ENCODE peak calls at places on chromosomes 5 and 9, in ten cellular contexts. H is heart left ventricle, K is MM.1S, D is right lobe of liver, F is transverse colon, E is GM12878, M is esophagus squamous epithelium, U is tibial artery, X is mammary epithelial cell, A is AG04450. G is an unnamed sample.

GRCh38 chr9:133569891-133570651 is 35.6 kb downstream of the ADAMTSL2 start:
- DNase-seq in K (no peak), H (no peak), F (no peak), A (no peak), D (no peak), M (no peak), X (no peak), U (no peak), E (no peak), G (no peak)

GRCh38 chr9:37004424-37004935 is 29.6 kb downstream of the PAX5 start:
- DNase-seq in U (no peak), D (no peak), K (no peak), M (no peak), F (no peak), H (no peak), E (no peak), X (no peak), A (no peak), G (no peak)

GRCh38 chr9:127970401-127971313 is 10.1 kb downstream of the EEIG1 start:
- DNase-seq in H (peak), M (no peak), D (no peak), F (peak), E (peak), A (no peak), X (peak), U (no peak), K (peak), G (no peak)

GRCh38 chr9:126625329-126626116 is 11.8 kb downstream of the LMX1B start:
- DNase-seq in X (no peak), E (no peak), K (no peak), H (no peak), A (no peak), M (no peak), U (no peak), D (no peak), F (no peak), G (no peak)

GRCh38 chr5:128228506-128228905 is 144.9 kb downstream of the SLC12A2 start:
- DNase-seq in D (no peak), E (no peak), A (no peak), U (no peak), X (no peak), K (no peak), M (no peak), F (no peak), H (no peak), G (no peak)

GRCh38 chr5:72402959-72403628 is 82.9 kb downstream of the PTCD2 start:
- DNase-seq in M (no peak), H (peak), K (no peak), D (no peak), A (no peak), E (no peak), X (no peak), F (no peak), U (peak), G (peak)

GRCh38 chr5:1387876-1388275 is 43.0 kb upstream of the CLPTM1L start:
- DNase-seq in E (no peak), U (no peak), H (no peak), F (no peak), M (no peak), D (no peak), X (no peak), K (no peak), A (no peak), G (no peak)

GRCh38 chr9:105921057-105921721 is 226.8 kb downstream of the TMEM38B start:
- DNase-seq in M (no peak), U (no peak), X (no peak), A (no peak), K (peak), D (no peak), F (no peak), H (no peak), E (no peak), G (no peak)

GRCh38 chr9:105318729-105319513 is 74.5 kb downstream of the SLC44A1 start:
- DNase-seq in F (peak), M (no peak), D (no peak), X (no peak), U (no peak), K (no peak), E (peak), H (no peak), A (no peak), G (no peak)

GRCh38 chr5:3481175-3481574 is 114.5 kb upstream of the IRX1 start:
- DNase-seq in U (no peak), E (no peak), H (no peak), X (no peak), A (no peak), K (no peak), D (no peak), M (no peak), F (no peak), G (no peak)

GRCh38 chr5:10556893-10557746 is 6.8 kb upstream of the ANKRD33B start:
- DNase-seq in E (no peak), U (no peak), A (no peak), F (no peak), X (no peak), H (no peak), M (no peak), D (no peak), K (no peak), G (no peak)

GRCh38 chr9:116717150-116717549 is 30.0 kb downstream of the TRIM32 start:
- DNase-seq in D (no peak), H (no peak), M (no peak), A (no peak), X (no peak), U (no peak), K (no peak), E (no peak), F (no peak), G (no peak)

GRCh38 chr9:5626727-5627634 is 1.9 kb upstream of the RIC1 start:
- DNase-seq in U (peak), H (peak), A (no peak), X (peak), M (no peak), K (peak), D (no peak), F (peak), E (peak), G (no peak)

GRCh38 chr5:74205745-74206570 is 434.6 kb downstream of the ENC1 start:
- DNase-seq in E (no peak), F (no peak), X (no peak), A (no peak), D (no peak), U (no peak), H (no peak), K (no peak), M (no peak), G (no peak)

GRCh38 chr5:99605904-99606303 is 677.1 kb upstream of the CHD1 start:
- DNase-seq in M (no peak), E (no peak), D (no peak), K (peak), H (no peak), U (no peak), F (no peak), A (no peak), X (no peak), G (no peak)

GRCh38 chr5:114255275-114255674 is 106.6 kb upstream of the KCNN2 start:
- DNase-seq in K (no peak), E (no peak), M (no peak), X (no peak), F (no peak), D (no peak), A (no peak), H (no peak), U (no peak), G (no peak)
- H3K4me3 ChIP-seq in K (no peak), E (no peak), M (no peak), X (no peak), F (no peak), D (no peak), A (no peak), H (no peak), U (no peak), G (no peak)

DNA sequence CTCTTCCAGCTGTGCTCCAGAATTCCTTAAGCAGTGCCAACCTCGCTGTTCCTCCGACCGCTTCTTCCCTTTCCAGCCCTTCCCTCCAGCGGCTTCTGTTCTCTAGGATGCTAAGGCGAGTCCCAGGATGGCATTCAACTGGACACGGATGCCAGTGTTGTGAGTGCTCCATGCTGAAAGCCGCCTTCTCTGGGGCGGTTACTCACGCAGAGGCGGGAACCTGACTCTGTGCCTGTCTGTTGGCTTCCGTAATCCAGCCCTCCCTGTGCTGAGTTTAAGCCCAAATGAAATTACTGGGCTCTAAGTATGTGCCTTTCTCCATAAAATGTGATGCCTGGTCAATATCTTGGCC is 20.2 kb downstream of the COL5A1 start:
- DNase-seq in U (peak), K (no peak), M (no peak), D (no peak), F (peak), A (peak), E (no peak), H (peak), X (peak), G (peak)
- H3K27ac ChIP-seq in U (peak), K (no peak), M (no peak), D (no peak), F (peak), A (peak), E (no peak), H (peak), X (no peak), G (peak)

GRCh38 chr9:38423273-38423938 is 848 bp downstream of the IGFBPL1 start:
- DNase-seq in H (no peak), F (no peak), M (no peak), U (peak), K (no peak), A (no peak), D (peak), E (no peak), X (no peak), G (no peak)

GRCh38 chr9:38421498-38422211 is 2.6 kb downstream of the IGFBPL1 start:
- DNase-seq in M (no peak), U (peak), E (no peak), K (no peak), F (no peak), H (no peak), D (no peak), A (no peak), X (no peak), G (no peak)

GRCh38 chr9:38424918-38425317 is 664 bp upstream of the IGFBPL1 start:
- DNase-seq in H (no peak), E (no peak), U (no peak), F (no peak), A (no peak), M (no peak), D (no peak), X (no peak), K (no peak), G (no peak)

GRCh38 chr9:38422555-38423245 is 1.6 kb downstream of the IGFBPL1 start:
- DNase-seq in E (no peak), H (no peak), A (no peak), F (no peak), D (peak), M (no peak), U (peak), K (no peak), X (no peak), G (no peak)

DNA sequence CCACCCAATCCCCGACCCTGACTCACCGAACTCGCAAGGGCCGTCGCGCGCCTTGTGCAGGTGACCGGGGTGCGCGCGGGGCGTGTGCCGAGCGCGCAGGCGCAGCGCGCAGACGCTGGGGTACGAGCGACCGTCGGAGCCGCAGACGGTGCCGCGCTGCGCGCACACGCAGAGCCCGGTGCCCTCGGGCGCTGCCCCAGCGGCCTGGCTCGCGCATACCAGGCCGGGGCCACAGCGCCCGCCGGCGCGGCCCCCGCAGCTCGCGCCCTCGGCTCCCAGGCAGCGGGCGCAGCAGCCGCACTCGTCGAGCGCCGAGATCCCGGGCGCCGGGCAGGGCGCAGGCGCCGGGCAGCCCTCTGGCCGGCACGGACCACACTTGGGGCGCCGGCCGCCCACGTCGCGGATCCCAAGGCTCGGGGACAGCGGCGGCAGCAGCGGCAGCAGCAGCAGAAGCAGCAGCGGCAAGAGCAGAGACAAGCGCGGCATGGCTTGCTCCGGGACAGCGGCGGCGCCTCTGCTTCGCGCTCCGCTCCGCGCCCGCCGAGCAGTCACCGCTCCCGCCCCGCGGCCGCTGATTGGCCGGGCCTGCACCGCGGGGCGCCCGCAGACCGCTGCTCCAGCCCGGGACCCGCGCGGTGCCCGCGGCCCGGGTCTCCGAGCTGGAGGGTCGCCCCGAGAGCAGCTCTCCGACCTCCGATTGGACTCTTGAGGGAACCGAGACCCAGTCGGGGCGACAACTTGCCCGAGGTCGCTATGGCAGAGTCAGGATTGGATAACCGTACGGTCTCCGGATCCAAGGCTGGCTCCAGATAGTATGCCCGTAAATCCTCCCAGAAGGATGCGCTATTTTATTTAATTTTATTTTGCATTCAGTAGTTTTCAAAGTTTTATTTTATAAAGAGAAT is at the start of gene IGFBPL1:
- DNase-seq in H (no peak), F (no peak), E (no peak), D (peak), K (peak), U (peak), A (no peak), M (no peak), X (peak), G (no peak)
- H3K4me3 ChIP-seq in H (peak), F (peak), E (no peak), D (peak), K (no peak), U (peak), A (peak), M (peak), X (peak), G (peak)

DNA sequence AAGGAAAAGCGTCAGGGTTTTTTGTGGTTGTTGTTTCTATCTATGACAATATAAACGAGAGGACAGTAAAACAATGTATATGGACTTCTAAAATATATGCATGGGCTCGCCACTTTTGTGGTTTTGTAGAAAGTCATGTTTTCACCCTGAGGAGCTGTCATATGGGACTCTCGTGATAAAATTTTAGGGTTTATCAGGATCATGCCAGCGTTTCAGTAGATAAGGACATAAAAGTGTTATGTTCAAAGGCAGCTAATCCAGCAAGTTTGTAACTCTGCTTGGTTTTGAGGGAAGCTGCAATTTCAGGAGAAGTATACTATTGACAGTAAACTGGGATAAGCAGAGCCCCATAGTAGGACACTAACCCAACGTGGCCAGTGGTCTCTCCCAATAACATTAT is 120.3 kb downstream of the CDC42SE2 start:
- DNase-seq in F (no peak), K (no peak), A (no peak), H (no peak), U (no peak), X (no peak), D (no peak), M (no peak), E (no peak), G (no peak)
- H3K27ac ChIP-seq in F (no peak), K (no peak), A (no peak), H (no peak), U (no peak), X (no peak), D (no peak), M (no peak), E (peak), G (no peak)

GRCh38 chr5:86951761-86952160 is 315.9 kb upstream of the RASA1 start:
- DNase-seq in A (no peak), E (no peak), D (no peak), F (no peak), H (no peak), X (no peak), U (no peak), M (no peak), K (no peak), G (no peak)
- H3K4me3 ChIP-seq in A (no peak), E (no peak), D (no peak), F (no peak), H (no peak), X (no peak), U (no peak), M (no peak), K (no peak), G (no peak)

GRCh38 chr5:56479701-56480304 is 246.7 kb upstream of the ANKRD55 start:
- DNase-seq in M (no peak), U (peak), D (no peak), A (no peak), K (peak), X (no peak), H (no peak), E (peak), F (no peak), G (no peak)
- H3K27ac ChIP-seq in M (peak), U (peak), D (no peak), A (peak), K (peak), X (no peak), H (peak), E (peak), F (peak), G (peak)

GRCh38 chr5:139764250-139764791 is 31.3 kb upstream of the PSD2 start:
- DNase-seq in H (no peak), K (no peak), F (no peak), U (no peak), D (no peak), M (no peak), A (no peak), X (no peak), E (no peak), G (peak)
- H3K4me3 ChIP-seq in H (no peak), K (no peak), F (no peak), U (no peak), D (no peak), M (no peak), A (no peak), X (no peak), E (no peak), G (no peak)

DNA sequence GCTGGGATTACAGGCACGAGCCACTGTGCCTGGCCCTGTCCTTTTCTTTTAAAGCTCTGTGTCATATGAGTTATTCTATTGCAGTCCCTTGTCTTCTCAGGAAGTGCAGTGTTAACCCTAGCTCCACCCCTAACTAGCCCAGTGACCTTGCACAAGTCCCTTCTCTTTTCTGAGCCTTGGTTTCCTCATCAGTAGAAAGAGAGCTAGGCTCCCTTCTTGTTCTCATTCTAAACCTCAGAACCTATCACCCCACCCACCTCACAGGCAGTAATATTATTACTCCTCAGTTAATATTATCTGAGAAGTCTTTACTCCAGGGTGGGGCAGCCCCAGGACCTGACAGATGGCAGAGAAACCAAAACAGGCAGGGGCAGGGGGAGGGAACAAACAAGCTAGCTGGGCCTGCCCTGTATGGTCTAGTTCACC is 7.2 kb downstream of the CYFIP2 start:
- DNase-seq in K (peak), U (no peak), H (no peak), E (peak), F (no peak), X (no peak), D (no peak), A (no peak), M (no peak), G (no peak)
- H3K27ac ChIP-seq in K (peak), U (no peak), H (no peak), E (peak), F (peak), X (no peak), D (no peak), A (no peak), M (no peak), G (no peak)

DNA sequence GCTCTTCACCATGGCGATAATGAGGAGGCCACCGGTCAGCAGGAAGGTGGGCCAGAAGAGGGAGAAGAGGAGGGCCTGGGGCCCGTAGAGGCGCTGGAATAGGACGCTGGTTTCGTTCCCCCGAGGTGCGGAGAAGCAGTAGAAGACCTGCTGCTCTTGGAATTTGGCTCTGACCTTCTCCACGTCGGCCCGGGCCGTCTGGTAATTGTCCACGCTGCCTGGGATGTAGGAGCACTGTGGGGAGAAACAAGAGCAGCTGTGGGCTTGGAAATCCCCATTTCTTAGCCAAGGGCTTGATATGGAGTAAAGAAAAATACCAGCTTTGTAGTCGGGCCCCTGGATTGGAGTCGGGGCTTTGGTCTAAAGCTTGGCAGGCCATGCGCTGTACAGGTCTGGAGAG is 10.4 kb downstream of the KCNMB1 start:
- DNase-seq in E (no peak), H (no peak), D (no peak), A (no peak), F (no peak), U (no peak), X (no peak), K (no peak), M (no peak), G (no peak)
- H3K4me3 ChIP-seq in E (no peak), H (no peak), D (no peak), A (no peak), F (no peak), U (no peak), X (no peak), K (no peak), M (no peak), G (no peak)

GRCh38 chr9:33124046-33124445 is 43.1 kb downstream of the B4GALT1 start:
- DNase-seq in U (no peak), A (no peak), K (no peak), M (no peak), X (no peak), H (no peak), E (no peak), F (no peak), D (no peak), G (no peak)

GRCh38 chr9:33124716-33125378 is 42.3 kb downstream of the B4GALT1 start:
- DNase-seq in D (no peak), A (no peak), H (no peak), U (no peak), E (no peak), K (no peak), M (no peak), F (no peak), X (no peak), G (no peak)

GRCh38 chr9:33125871-33126822 is 41.0 kb downstream of the B4GALT1 start:
- DNase-seq in M (no peak), F (no peak), U (no peak), H (no peak), X (peak), E (no peak), A (no peak), K (no peak), D (no peak), G (no peak)

GRCh38 chr9:33123632-33124031 is 43.5 kb downstream of the B4GALT1 start:
- DNase-seq in E (no peak), H (no peak), F (no peak), U (no peak), D (no peak), A (no peak), M (no peak), K (no peak), X (no peak), G (no peak)

GRCh38 chr9:33125441-33125840 is 41.7 kb downstream of the B4GALT1 start:
- DNase-seq in A (no peak), K (no peak), U (no peak), E (no peak), D (no peak), F (no peak), M (no peak), H (no peak), X (peak), G (no peak)
- H3K27ac ChIP-seq in A (no peak), K (no peak), U (no peak), E (peak), D (no peak), F (no peak), M (no peak), H (peak), X (no peak), G (no peak)